ENCODE peak calls at places on chromosomes 2 and 18, in five cellular contexts. One of them, this sample, is unnamed.

GRCh38 chr2:230416061-230416721 is at the start of gene SP100:
- DNase-seq in NCI-H1105 treated with DMSO at 0.1 percent for 48 hours: no peak
- DNase-seq in stomach: peak; percentile 82
- DNase-seq in T47D: peak; percentile 33
- DNase-seq in activated naive CD8-positive, alpha-beta T cell treated with anti-CD3 and anti-CD28 coated beads for 36 hours: peak; percentile 86
- DNase-seq in this sample: no peak

GRCh38 chr2:44707945-44708645 is 233.4 kb upstream of the SIX3 start:
- DNase-seq in NCI-H1105 treated with DMSO at 0.1 percent for 48 hours: peak; percentile 87
- DNase-seq in stomach: no peak
- DNase-seq in T47D: no peak
- DNase-seq in activated naive CD8-positive, alpha-beta T cell treated with anti-CD3 and anti-CD28 coated beads for 36 hours: no peak
- DNase-seq in this sample: peak; percentile 3

GRCh38 chr2:113734187-113734586 is 22.3 kb downstream of the SLC35F5 start:
- DNase-seq in NCI-H1105 treated with DMSO at 0.1 percent for 48 hours: no peak
- DNase-seq in stomach: no peak
- DNase-seq in T47D: no peak
- DNase-seq in activated naive CD8-positive, alpha-beta T cell treated with anti-CD3 and anti-CD28 coated beads for 36 hours: no peak
- DNase-seq in this sample: no peak

GRCh38 chr2:49261791-49262190 is 107.5 kb upstream of the FSHR start:
- DNase-seq in NCI-H1105 treated with DMSO at 0.1 percent for 48 hours: peak; percentile 84
- DNase-seq in stomach: no peak
- DNase-seq in T47D: no peak
- DNase-seq in activated naive CD8-positive, alpha-beta T cell treated with anti-CD3 and anti-CD28 coated beads for 36 hours: no peak
- DNase-seq in this sample: peak; percentile 48

GRCh38 chr2:141911485-141912066 is 219.2 kb downstream of the LRP1B start:
- DNase-seq in NCI-H1105 treated with DMSO at 0.1 percent for 48 hours: peak; percentile 21
- DNase-seq in stomach: peak; percentile 27
- DNase-seq in T47D: no peak
- DNase-seq in activated naive CD8-positive, alpha-beta T cell treated with anti-CD3 and anti-CD28 coated beads for 36 hours: peak; percentile 0
- DNase-seq in this sample: no peak

GRCh38 chr2:120251863-120252206 is 817 bp upstream of the RALB start:
- DNase-seq in NCI-H1105 treated with DMSO at 0.1 percent for 48 hours: no peak
- DNase-seq in stomach: no peak
- DNase-seq in T47D: no peak
- DNase-seq in activated naive CD8-positive, alpha-beta T cell treated with anti-CD3 and anti-CD28 coated beads for 36 hours: no peak
- DNase-seq in this sample: no peak

GRCh38 chr2:81194581-81194980 is 890.0 kb upstream of the LRRTM1 start:
- DNase-seq in NCI-H1105 treated with DMSO at 0.1 percent for 48 hours: no peak
- DNase-seq in stomach: no peak
- DNase-seq in T47D: no peak
- DNase-seq in activated naive CD8-positive, alpha-beta T cell treated with anti-CD3 and anti-CD28 coated beads for 36 hours: no peak
- DNase-seq in this sample: no peak

GRCh38 chr2:158060862-158061435 is 40.7 kb upstream of the UPP2 start:
- DNase-seq in NCI-H1105 treated with DMSO at 0.1 percent for 48 hours: no peak
- DNase-seq in stomach: no peak
- DNase-seq in T47D: no peak
- DNase-seq in activated naive CD8-positive, alpha-beta T cell treated with anti-CD3 and anti-CD28 coated beads for 36 hours: no peak
- DNase-seq in this sample: no peak

GRCh38 chr2:136638193-136638592 is 127.2 kb upstream of the THSD7B start:
- DNase-seq in NCI-H1105 treated with DMSO at 0.1 percent for 48 hours: no peak
- DNase-seq in stomach: no peak
- DNase-seq in T47D: no peak
- DNase-seq in activated naive CD8-positive, alpha-beta T cell treated with anti-CD3 and anti-CD28 coated beads for 36 hours: no peak
- DNase-seq in this sample: no peak

GRCh38 chr18:13910501-13910900 is 4.8 kb downstream of the MC2R start:
- DNase-seq in NCI-H1105 treated with DMSO at 0.1 percent for 48 hours: no peak
- DNase-seq in stomach: no peak
- DNase-seq in T47D: no peak
- DNase-seq in activated naive CD8-positive, alpha-beta T cell treated with anti-CD3 and anti-CD28 coated beads for 36 hours: no peak
- DNase-seq in this sample: no peak

GRCh38 chr18:59957957-59958356 is 58.2 kb downstream of the PMAIP1 start:
- DNase-seq in NCI-H1105 treated with DMSO at 0.1 percent for 48 hours: peak; percentile 99
- DNase-seq in stomach: peak; percentile 71
- DNase-seq in T47D: no peak
- DNase-seq in activated naive CD8-positive, alpha-beta T cell treated with anti-CD3 and anti-CD28 coated beads for 36 hours: no peak
- DNase-seq in this sample: peak; percentile 76

GRCh38 chr2:112151275-112151674 is 13.1 kb downstream of the FBLN7 start:
- DNase-seq in NCI-H1105 treated with DMSO at 0.1 percent for 48 hours: no peak
- DNase-seq in stomach: no peak
- DNase-seq in T47D: no peak
- DNase-seq in activated naive CD8-positive, alpha-beta T cell treated with anti-CD3 and anti-CD28 coated beads for 36 hours: no peak
- DNase-seq in this sample: no peak

GRCh38 chr2:98822301-98823164 is 91.6 kb upstream of the MGAT4A start:
- DNase-seq in NCI-H1105 treated with DMSO at 0.1 percent for 48 hours: no peak
- DNase-seq in stomach: peak; percentile 40
- DNase-seq in T47D: no peak
- DNase-seq in activated naive CD8-positive, alpha-beta T cell treated with anti-CD3 and anti-CD28 coated beads for 36 hours: peak; percentile 78
- DNase-seq in this sample: no peak

GRCh38 chr2:176494949-176495353 is 225.7 kb downstream of the MTX2 start:
- DNase-seq in NCI-H1105 treated with DMSO at 0.1 percent for 48 hours: peak; percentile 9
- DNase-seq in stomach: peak; percentile 26
- DNase-seq in T47D: no peak
- DNase-seq in activated naive CD8-positive, alpha-beta T cell treated with anti-CD3 and anti-CD28 coated beads for 36 hours: no peak
- DNase-seq in this sample: peak; percentile 76

GRCh38 chr2:207352978-207353377 is 176.8 kb upstream of the CREB1 start:
- DNase-seq in NCI-H1105 treated with DMSO at 0.1 percent for 48 hours: no peak
- DNase-seq in stomach: no peak
- DNase-seq in T47D: no peak
- DNase-seq in activated naive CD8-positive, alpha-beta T cell treated with anti-CD3 and anti-CD28 coated beads for 36 hours: no peak
- DNase-seq in this sample: no peak

GRCh38 chr2:225270861-225271260 is 128.6 kb upstream of the NYAP2 start:
- DNase-seq in NCI-H1105 treated with DMSO at 0.1 percent for 48 hours: peak; percentile 66
- DNase-seq in stomach: no peak
- DNase-seq in T47D: no peak
- DNase-seq in activated naive CD8-positive, alpha-beta T cell treated with anti-CD3 and anti-CD28 coated beads for 36 hours: peak; percentile 14
- DNase-seq in this sample: peak; percentile 10

GRCh38 chr2:106104332-106105062 is 89.6 kb downstream of the UXS1 start:
- DNase-seq in NCI-H1105 treated with DMSO at 0.1 percent for 48 hours: peak; percentile 50
- DNase-seq in stomach: peak; percentile 74
- DNase-seq in T47D: peak; percentile 61
- DNase-seq in activated naive CD8-positive, alpha-beta T cell treated with anti-CD3 and anti-CD28 coated beads for 36 hours: peak; percentile 55
- DNase-seq in this sample: peak; percentile 22

GRCh38 chr2:37809525-37809924 is 115.6 kb upstream of the RMDN2 start:
- DNase-seq in NCI-H1105 treated with DMSO at 0.1 percent for 48 hours: no peak
- DNase-seq in stomach: peak; percentile 34
- DNase-seq in T47D: no peak
- DNase-seq in activated naive CD8-positive, alpha-beta T cell treated with anti-CD3 and anti-CD28 coated beads for 36 hours: no peak
- DNase-seq in this sample: no peak

GRCh38 chr2:17813742-17814458 is 2.4 kb upstream of the MSGN1 start:
- DNase-seq in NCI-H1105 treated with DMSO at 0.1 percent for 48 hours: no peak
- DNase-seq in stomach: no peak
- DNase-seq in T47D: no peak
- DNase-seq in activated naive CD8-positive, alpha-beta T cell treated with anti-CD3 and anti-CD28 coated beads for 36 hours: no peak
- DNase-seq in this sample: no peak

GRCh38 chr2:164984428-164984827 is 29.1 kb upstream of the SLC38A11 start:
- DNase-seq in NCI-H1105 treated with DMSO at 0.1 percent for 48 hours: no peak
- DNase-seq in stomach: no peak
- DNase-seq in T47D: no peak
- DNase-seq in activated naive CD8-positive, alpha-beta T cell treated with anti-CD3 and anti-CD28 coated beads for 36 hours: no peak
- DNase-seq in this sample: no peak

GRCh38 chr2:158773121-158773520 is 22.0 kb upstream of the DAPL1 start:
- DNase-seq in NCI-H1105 treated with DMSO at 0.1 percent for 48 hours: no peak
- DNase-seq in stomach: no peak
- DNase-seq in T47D: no peak
- DNase-seq in activated naive CD8-positive, alpha-beta T cell treated with anti-CD3 and anti-CD28 coated beads for 36 hours: no peak
- DNase-seq in this sample: no peak

GRCh38 chr2:174400853-174401252 is 5.3 kb downstream of the SCRN3 start:
- DNase-seq in NCI-H1105 treated with DMSO at 0.1 percent for 48 hours: no peak
- DNase-seq in stomach: no peak
- DNase-seq in T47D: no peak
- DNase-seq in activated naive CD8-positive, alpha-beta T cell treated with anti-CD3 and anti-CD28 coated beads for 36 hours: no peak
- DNase-seq in this sample: no peak

GRCh38 chr2:159946326-159946992 is 116.0 kb downstream of the PLA2R1 start:
- DNase-seq in NCI-H1105 treated with DMSO at 0.1 percent for 48 hours: peak; percentile 75
- DNase-seq in stomach: no peak
- DNase-seq in T47D: no peak
- DNase-seq in activated naive CD8-positive, alpha-beta T cell treated with anti-CD3 and anti-CD28 coated beads for 36 hours: no peak
- DNase-seq in this sample: no peak

This sample was measured in DMS79.